ENCODE peak calls at places on chromosomes 4 and X, in six cellular contexts. L, O, U, X, W and Z are unnamed samples.

GRCh38 chrX:475926-476723 is 89.4 kb upstream of the PPP2R3B start:
- DNase-seq in L (no peak), O (no peak), X (no peak), U (no peak), W (no peak), Z (no peak)

GRCh38 chrX:77925764-77926163 is 15.3 kb downstream of the ATP7A start:
- DNase-seq in X (no peak), U (no peak), W (no peak), L (no peak), O (no peak), Z (no peak)

GRCh38 chrX:41799661-41800060 is 75.7 kb downstream of the GPR82 start:
- DNase-seq in O (no peak), L (no peak), W (no peak), X (no peak), U (no peak), Z (no peak)

GRCh38 chrX:75673468-75673867 is 111.6 kb downstream of the MAGEE2 start:
- DNase-seq in W (no peak), X (no peak), U (no peak), O (no peak), L (no peak), Z (peak; percentile 54)

GRCh38 chrX:110561036-110561435 is 202.4 kb downstream of the RTL9 start:
- DNase-seq in U (no peak), L (no peak), X (no peak), W (peak; percentile 17), O (no peak), Z (no peak)

GRCh38 chr4:153705743-153706468 is 21.8 kb downstream of the TLR2 start:
- DNase-seq in U (no peak), W (no peak), X (no peak), O (no peak), L (no peak), Z (no peak)

GRCh38 chr4:150911326-150911725 is 103.8 kb downstream of the LRBA start:
- DNase-seq in O (no peak), U (no peak), W (no peak), X (no peak), L (no peak), Z (no peak)

GRCh38 chr4:101199507-101200285 is 147.6 kb downstream of the PPP3CA start:
- DNase-seq in L (no peak), U (no peak), X (no peak), O (no peak), W (no peak), Z (no peak)

GRCh38 chrX:46573896-46574336 is 351 bp downstream of the CHST7 start:
- DNase-seq in L (no peak), U (peak; percentile 43), X (peak; percentile 33), O (peak; percentile 66), W (peak; percentile 59), Z (peak; percentile 73)

GRCh38 chrX:100076031-100076430 is 334.0 kb downstream of the PCDH19 start:
- DNase-seq in X (no peak), U (no peak), O (no peak), W (no peak), L (no peak), Z (no peak)

GRCh38 chrX:115233497-115234219 is at the start of gene LRCH2:
- DNase-seq in X (no peak), O (peak; percentile 33), U (no peak), W (peak; percentile 55), L (no peak), Z (peak; percentile 51)

GRCh38 chrX:26411045-26411444 is 195.1 kb downstream of the MAGEB5 start:
- DNase-seq in L (no peak), O (no peak), X (no peak), W (peak; percentile 0), U (no peak), Z (no peak)

GRCh38 chrX:55841962-55842752 is 124.6 kb downstream of the RRAGB start:
- DNase-seq in X (no peak), W (no peak), O (no peak), U (no peak), L (no peak), Z (no peak)

GRCh38 chr4:88725143-88725542 is 27.5 kb upstream of the NAP1L5 start:
- DNase-seq in U (no peak), W (no peak), L (no peak), X (no peak), O (no peak), Z (no peak)